ENCODE peak calls at places on chromosomes 13 and 19, in nine cellular contexts. Y is esophagus muscularis mucosa, H is fibroblast of pulmonary artery, C is upper lobe of right lung, L is LoVo, J is germinal center, P is AG09319, V is progenitor cell of endocrine pancreas, G is astrocyte of the cerebellum. B is an unnamed sample.

GRCh38 chr13:25798998-25799397 is 252.8 kb downstream of the SHISA2 start:
- DNase-seq in P (no peak), H (no peak), Y (no peak), V (no peak), J (no peak), L (no peak), G (no peak), C (no peak), B (no peak)

GRCh38 chr13:21719463-21719862 is 48.6 kb downstream of the FGF9 start:
- DNase-seq in G (no peak), L (no peak), P (no peak), H (no peak), Y (no peak), J (no peak), V (no peak), C (no peak), B (no peak)

GRCh38 chr19:1266818-1267440 is 2.2 kb upstream of the CIRBP start:
- DNase-seq in L (peak), J (no peak), Y (no peak), V (peak), C (peak), P (no peak), H (peak), G (no peak), B (peak)

GRCh38 chr13:38970380-38971051 is 20.1 kb downstream of the STOML3 start:
- DNase-seq in L (no peak), J (no peak), C (no peak), G (no peak), P (no peak), V (no peak), H (no peak), Y (no peak), B (no peak)

GRCh38 chr19:19126102-19126501 is 12.2 kb downstream of the TMEM161A start:
- DNase-seq in H (no peak), G (no peak), C (no peak), J (no peak), P (no peak), L (no peak), V (no peak), Y (no peak), B (no peak)

GRCh38 chr13:99393791-99394735 is 86.9 kb upstream of the GPR183 start:
- DNase-seq in Y (no peak), J (no peak), V (no peak), H (no peak), P (no peak), L (no peak), C (no peak), G (no peak), B (no peak)

GRCh38 chr19:14577885-14578427 is 4.9 kb upstream of the CLEC17A start:
- DNase-seq in G (no peak), L (no peak), Y (no peak), J (peak), H (no peak), C (no peak), V (no peak), P (no peak), B (no peak)

GRCh38 chr13:95620498-95621140 is 23.9 kb downstream of the DZIP1 start:
- DNase-seq in C (no peak), P (no peak), H (no peak), G (no peak), L (no peak), V (no peak), J (no peak), Y (peak), B (no peak)

GRCh38 chr13:20045946-20046548 is 87.5 kb downstream of the ZMYM2 start:
- DNase-seq in P (no peak), V (no peak), J (no peak), Y (no peak), C (no peak), G (no peak), H (no peak), L (no peak), B (no peak)

GRCh38 chr19:51690359-51691121 is 2.6 kb upstream of the SPACA6 start:
- DNase-seq in L (no peak), P (no peak), Y (peak), V (peak), J (peak), G (no peak), H (peak), C (peak), B (peak)

GRCh38 chr19:46225558-46226004 is 4.0 kb upstream of the IGFL1 start:
- DNase-seq in Y (no peak), V (no peak), G (peak), J (no peak), L (no peak), H (peak), P (no peak), C (no peak), B (no peak)

GRCh38 chr19:34254552-34255432 is at the start of gene GARRE1:
- DNase-seq in P (no peak), Y (no peak), L (peak), H (peak), G (no peak), C (peak), J (peak), V (peak), B (peak)

GRCh38 chr13:48859168-48860105 is 116.3 kb upstream of the FNDC3A start:
- DNase-seq in L (no peak), H (no peak), J (no peak), V (no peak), C (no peak), P (no peak), Y (peak), G (no peak), B (no peak)

B was measured in psoas muscle.